ENCODE peak calls at places on chromosome 5, in five cellular contexts. One of them, this sample, is unnamed.

GRCh38 chr5:143582869-143583268 is 179.4 kb upstream of the NR3C1 start:
- DNase-seq in transverse colon: no peak
- DNase-seq in uterus: no peak
- DNase-seq in ovary: no peak
- DNase-seq in GM12892: no peak
- DNase-seq in this sample: no peak

GRCh38 chr5:94314507-94315170 is 303.8 kb downstream of the KIAA0825 start:
- DNase-seq in transverse colon: no peak
- DNase-seq in uterus: no peak
- DNase-seq in ovary: no peak
- DNase-seq in GM12892: no peak
- DNase-seq in this sample: no peak

GRCh38 chr5:138662599-138662998 is 87.4 kb upstream of the HSPA9 start:
- DNase-seq in transverse colon: no peak
- DNase-seq in uterus: no peak
- DNase-seq in ovary: no peak
- DNase-seq in GM12892: no peak
- DNase-seq in this sample: no peak

GRCh38 chr5:91390268-91390667 is 7.2 kb upstream of the ARRDC3 start:
- DNase-seq in transverse colon: no peak
- DNase-seq in uterus: no peak
- DNase-seq in ovary: no peak
- DNase-seq in GM12892: no peak
- DNase-seq in this sample: no peak

GRCh38 chr5:3594514-3595101 is 1.0 kb upstream of the IRX1 start:
- DNase-seq in transverse colon: no peak
- DNase-seq in uterus: no peak
- DNase-seq in ovary: no peak
- DNase-seq in GM12892: no peak
- DNase-seq in this sample: no peak

GRCh38 chr5:21774791-21775190 is 1078.4 kb downstream of the CDH12 start:
- DNase-seq in transverse colon: no peak
- DNase-seq in uterus: no peak
- DNase-seq in ovary: no peak
- DNase-seq in GM12892: no peak
- DNase-seq in this sample: peak

GRCh38 chr5:24381861-24382460 is 262.8 kb downstream of the CDH10 start:
- DNase-seq in transverse colon: no peak
- DNase-seq in uterus: no peak
- DNase-seq in ovary: no peak
- DNase-seq in GM12892: no peak
- DNase-seq in this sample: no peak

GRCh38 chr5:14959443-14960119 is 88.0 kb upstream of the ANKH start:
- DNase-seq in transverse colon: no peak
- DNase-seq in uterus: no peak
- DNase-seq in ovary: no peak
- DNase-seq in GM12892: no peak
- DNase-seq in this sample: no peak

GRCh38 chr5:147339313-147339712 is 104.5 kb downstream of the STK32A start:
- DNase-seq in transverse colon: no peak
- DNase-seq in uterus: no peak
- DNase-seq in ovary: no peak
- DNase-seq in GM12892: no peak
- DNase-seq in this sample: no peak

GRCh38 chr5:155651-156410 is 35.5 kb upstream of the LRRC14B start:
- DNase-seq in transverse colon: no peak
- DNase-seq in uterus: no peak
- DNase-seq in ovary: no peak
- DNase-seq in GM12892: no peak
- DNase-seq in this sample: no peak

GRCh38 chr5:161269125-161269524 is 277.4 kb downstream of the GABRB2 start:
- DNase-seq in transverse colon: no peak
- DNase-seq in uterus: no peak
- DNase-seq in ovary: no peak
- DNase-seq in GM12892: no peak
- DNase-seq in this sample: no peak

GRCh38 chr5:129905467-129906176 is 1.4 kb downstream of the CHSY3 start:
- DNase-seq in transverse colon: no peak
- DNase-seq in uterus: no peak
- DNase-seq in ovary: peak
- DNase-seq in GM12892: no peak
- DNase-seq in this sample: no peak

GRCh38 chr5:82314964-82315728 is 37.0 kb upstream of the RPS23 start:
- DNase-seq in transverse colon: no peak
- DNase-seq in uterus: no peak
- DNase-seq in ovary: no peak
- DNase-seq in GM12892: no peak
- DNase-seq in this sample: no peak

GRCh38 chr5:81856948-81857928 is 106.3 kb upstream of the SSBP2 start:
- DNase-seq in transverse colon: peak
- DNase-seq in uterus: peak
- DNase-seq in ovary: peak
- DNase-seq in GM12892: no peak
- DNase-seq in this sample: no peak

GRCh38 chr5:87541033-87541432 is 128.3 kb upstream of the CCNH start:
- DNase-seq in transverse colon: peak
- DNase-seq in uterus: peak
- DNase-seq in ovary: peak
- DNase-seq in GM12892: no peak
- DNase-seq in this sample: no peak

GRCh38 chr5:148831590-148832565 is 5.5 kb downstream of the ADRB2 start:
- DNase-seq in transverse colon: no peak
- DNase-seq in uterus: no peak
- DNase-seq in ovary: no peak
- DNase-seq in GM12892: no peak
- DNase-seq in this sample: no peak

GRCh38 chr5:110354896-110355295 is 371.6 kb downstream of the TMEM232 start:
- DNase-seq in transverse colon: no peak
- DNase-seq in uterus: no peak
- DNase-seq in ovary: no peak
- DNase-seq in GM12892: no peak
- DNase-seq in this sample: no peak

GRCh38 chr5:134437340-134438267 is 25.9 kb upstream of the CDKN2AIPNL start:
- DNase-seq in transverse colon: no peak
- DNase-seq in uterus: no peak
- DNase-seq in ovary: no peak
- DNase-seq in GM12892: no peak
- DNase-seq in this sample: no peak

GRCh38 chr5:173484569-173484968 is 131.9 kb downstream of the BOD1 start:
- DNase-seq in transverse colon: no peak
- DNase-seq in uterus: no peak
- DNase-seq in ovary: no peak
- DNase-seq in GM12892: no peak
- DNase-seq in this sample: no peak

GRCh38 chr5:6673031-6673430 is 39.8 kb downstream of the SRD5A1 start:
- DNase-seq in transverse colon: no peak
- DNase-seq in uterus: no peak
- DNase-seq in ovary: no peak
- DNase-seq in GM12892: no peak
- DNase-seq in this sample: no peak

GRCh38 chr5:21236104-21236503 is 1248.1 kb upstream of the CDH18 start:
- DNase-seq in transverse colon: no peak
- DNase-seq in uterus: no peak
- DNase-seq in ovary: no peak
- DNase-seq in GM12892: no peak
- DNase-seq in this sample: no peak

GRCh38 chr5:29769474-29769873 is 1424.0 kb upstream of the CDH6 start:
- DNase-seq in transverse colon: no peak
- DNase-seq in uterus: no peak
- DNase-seq in ovary: no peak
- DNase-seq in GM12892: no peak
- DNase-seq in this sample: no peak

GRCh38 chr5:140142246-140142645 is 16.5 kb downstream of the IGIP start:
- DNase-seq in transverse colon: no peak
- DNase-seq in uterus: no peak
- DNase-seq in ovary: no peak
- DNase-seq in GM12892: no peak
- DNase-seq in this sample: no peak

DNA sequence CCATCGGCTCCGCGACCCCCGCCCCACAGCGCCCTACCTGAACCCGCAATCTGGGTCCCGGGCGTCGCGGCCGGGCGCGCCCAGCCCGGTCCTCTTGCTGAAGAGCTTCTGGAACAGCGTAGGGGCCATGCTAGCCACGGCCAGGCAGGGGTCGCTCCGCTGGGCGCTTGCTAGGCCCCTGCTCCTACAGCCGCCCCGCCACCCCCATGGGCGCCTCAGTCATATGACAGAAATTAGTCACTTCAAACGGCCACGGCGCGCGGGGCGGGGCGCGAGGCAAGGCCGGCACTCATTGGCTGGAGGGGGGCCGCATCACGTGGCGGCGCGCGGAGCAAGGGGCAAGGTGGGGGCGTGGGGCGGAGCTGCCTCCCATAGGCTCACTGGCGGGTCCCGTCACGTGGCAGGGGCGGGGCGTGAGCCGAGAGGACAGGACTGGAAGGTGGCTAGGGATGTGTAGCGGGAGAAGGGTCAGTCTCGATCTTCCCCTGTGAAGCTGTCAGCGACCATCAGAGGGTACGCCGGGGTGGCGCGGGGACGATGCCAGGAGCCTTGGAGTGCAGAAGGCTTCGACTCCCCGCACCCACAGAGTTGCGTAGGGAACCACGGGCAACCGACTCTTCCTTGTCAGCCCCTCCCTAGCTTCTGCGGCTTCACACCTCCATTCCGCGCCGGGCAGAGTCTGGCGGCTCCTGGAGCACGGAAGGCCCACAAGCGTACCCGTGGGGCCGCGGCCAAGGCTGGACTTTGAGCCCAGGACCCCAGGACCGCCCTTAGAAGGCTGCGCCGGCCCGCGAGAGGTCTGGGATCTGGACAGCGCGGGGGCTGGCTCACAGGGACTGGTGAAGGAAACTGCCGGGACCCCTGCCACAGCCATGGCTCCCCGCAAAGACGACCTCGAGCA is at the start of gene FNIP1:
- DNase-seq in transverse colon: peak
- DNase-seq in uterus: peak
- DNase-seq in ovary: peak
- DNase-seq in GM12892: peak
- DNase-seq in this sample: peak
- TF ChIP-seq POLR2A in transverse colon: peak
- TF ChIP-seq POLR2A in uterus: peak
- TF ChIP-seq POLR2A in ovary: peak
- TF ChIP-seq POLR2A in GM12892: peak
- TF ChIP-seq POLR2A in this sample: peak

DNA sequence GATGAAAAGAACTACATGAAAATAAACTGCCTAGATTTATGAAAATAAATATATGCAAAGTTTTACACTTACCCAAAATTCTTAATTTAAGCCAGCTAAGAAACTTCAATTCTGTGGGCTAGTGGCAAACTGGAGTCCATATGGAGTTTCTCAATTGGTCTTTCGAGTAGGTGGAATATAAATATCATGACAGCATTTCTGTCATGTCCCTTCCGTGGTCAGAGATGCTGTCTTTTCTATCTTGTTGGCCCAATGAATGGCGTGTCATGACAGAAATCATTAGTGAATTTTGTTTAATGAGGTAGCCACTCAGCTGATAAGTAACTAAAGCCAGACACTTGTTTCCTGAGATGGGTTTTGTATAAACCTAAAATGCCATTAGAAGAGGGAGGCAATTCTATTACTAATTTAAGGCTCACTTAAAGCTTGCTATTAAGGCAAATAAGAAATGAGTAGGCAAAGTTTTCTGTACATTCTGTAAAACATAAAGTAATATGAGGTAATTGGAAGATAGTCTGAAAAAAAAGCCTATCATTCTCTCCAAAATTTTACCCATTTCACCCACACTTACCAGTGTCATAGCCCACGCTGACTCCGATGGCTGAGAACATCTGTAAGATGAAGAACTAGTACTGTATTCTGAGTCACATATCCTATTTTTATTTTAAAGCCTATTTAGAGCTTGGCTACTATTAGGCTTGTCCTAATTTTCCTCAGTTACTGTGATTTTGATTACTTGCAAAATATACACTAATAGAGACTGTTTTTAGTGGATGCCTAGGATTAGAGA is 419.3 kb upstream of the MEF2C start:
- DNase-seq in transverse colon: no peak
- DNase-seq in uterus: no peak
- DNase-seq in ovary: no peak
- DNase-seq in GM12892: no peak
- DNase-seq in this sample: no peak
- TF ChIP-seq POLR2A in transverse colon: no peak
- TF ChIP-seq POLR2A in uterus: no peak
- TF ChIP-seq POLR2A in ovary: no peak
- TF ChIP-seq POLR2A in GM12892: peak
- TF ChIP-seq POLR2A in this sample: no peak

DNA sequence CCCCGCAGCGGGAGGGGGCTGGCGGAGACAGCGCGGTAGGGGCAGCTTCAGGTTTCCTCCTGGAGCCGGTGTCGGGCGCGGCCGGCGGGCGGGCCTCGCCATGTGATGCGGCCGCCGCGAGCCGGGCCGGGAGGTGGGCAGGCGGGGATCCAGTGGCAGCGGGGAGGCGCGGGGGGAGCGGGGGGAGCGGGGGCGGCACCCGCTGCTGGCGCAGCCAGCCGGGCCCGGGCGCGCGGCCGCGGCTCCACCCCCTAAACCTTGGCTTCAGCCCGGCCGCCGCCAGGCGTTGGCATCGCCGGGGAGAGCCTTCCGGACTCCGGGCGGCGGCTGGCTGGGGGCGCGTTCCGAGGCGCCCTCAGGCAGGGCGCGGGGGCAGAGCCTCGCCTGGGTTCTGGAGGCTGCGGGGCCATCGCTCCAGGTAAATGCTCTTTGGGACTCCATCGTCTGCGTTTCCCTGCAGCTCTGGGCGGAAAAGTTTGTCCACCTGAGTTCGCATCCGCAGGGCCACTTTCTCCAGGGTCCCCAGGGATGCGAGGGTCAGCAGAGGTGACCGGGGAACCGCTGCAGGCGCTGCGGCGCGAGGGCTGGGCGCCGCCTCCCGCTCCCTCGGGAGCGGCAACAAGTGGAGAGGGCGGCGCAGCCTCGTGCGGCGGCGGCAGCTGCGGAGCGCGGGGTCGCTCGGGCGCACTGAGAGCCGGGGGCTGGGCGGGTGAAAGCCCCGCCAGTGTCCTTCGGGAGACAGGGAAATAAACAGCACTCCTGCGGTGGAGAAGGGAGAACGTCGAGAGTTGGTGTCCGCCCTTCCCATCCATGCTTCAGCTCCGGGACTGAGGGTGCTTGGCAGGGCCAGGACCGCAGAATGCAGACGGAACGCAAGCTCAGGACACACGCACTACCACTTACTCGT is at the start of gene ARHGEF28:
- DNase-seq in transverse colon: peak
- DNase-seq in uterus: peak
- DNase-seq in ovary: peak
- DNase-seq in GM12892: peak
- DNase-seq in this sample: peak
- TF ChIP-seq POLR2A in transverse colon: peak
- TF ChIP-seq POLR2A in uterus: peak
- TF ChIP-seq POLR2A in ovary: no peak
- TF ChIP-seq POLR2A in GM12892: no peak
- TF ChIP-seq POLR2A in this sample: peak

DNA sequence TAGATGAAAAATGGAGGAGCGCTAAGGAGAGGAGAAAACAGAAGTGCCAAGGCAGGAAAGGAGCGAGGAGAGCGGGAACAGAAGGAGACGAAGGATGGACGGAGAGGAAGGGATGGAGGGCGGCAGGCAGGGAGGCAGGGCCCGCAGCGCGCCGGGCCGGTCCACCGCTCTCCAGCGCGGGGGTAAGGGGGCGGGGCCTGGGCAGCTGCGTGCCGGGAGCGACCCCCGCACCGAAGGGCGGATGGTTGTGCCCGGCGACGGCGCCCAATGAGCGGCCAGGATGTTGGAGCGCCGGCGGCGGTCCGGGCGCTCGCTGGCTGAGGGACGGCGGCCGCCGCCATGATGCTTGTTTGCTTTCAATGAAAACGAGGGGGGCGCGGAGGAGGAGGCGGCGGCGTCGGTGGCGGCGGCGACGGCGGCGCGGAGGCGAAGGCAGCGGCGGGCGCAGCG is at the start of gene CNOT6:
- DNase-seq in transverse colon: peak
- DNase-seq in uterus: peak
- DNase-seq in ovary: peak
- DNase-seq in GM12892: peak
- DNase-seq in this sample: peak
- TF ChIP-seq POLR2A in transverse colon: no peak
- TF ChIP-seq POLR2A in uterus: peak
- TF ChIP-seq POLR2A in ovary: no peak
- TF ChIP-seq POLR2A in GM12892: peak
- TF ChIP-seq POLR2A in this sample: peak

This sample was measured in H54.